ENCODE peak calls at places on chromosomes 13 and 19, in five cellular contexts. R is body of pancreas, F is suprapubic skin, I is thoracic aorta, K is neural progenitor cell. B is an unnamed sample. For H3K4me1 and H3K9me3, the result is how much of the 10 kb centered on the place peaks cover.

GRCh38 chr19:46731007-46731501 is 14.1 kb upstream of the PRKD2 start:
- DNase-seq in K (no peak), R (no peak), I (no peak), F (no peak), B (peak)

GRCh38 chr19:55046975-55047622 is 9.0 kb upstream of the GP6 start:
- DNase-seq in F (no peak), I (no peak), R (no peak), K (no peak), B (no peak)

GRCh38 chr13:31920301-31920818 is 111.2 kb upstream of the FRY start:
- DNase-seq in I (no peak), F (no peak), R (no peak), K (no peak), B (no peak)

GRCh38 chr13:34627905-34628682 is 314.0 kb upstream of the NBEA start:
- DNase-seq in K (peak), F (no peak), R (peak), I (no peak), B (no peak)

GRCh38 chr19:41175825-41176734 is 16.9 kb upstream of the CYP2S1 start:
- DNase-seq in I (no peak), R (peak), K (peak), F (peak), B (peak)

GRCh38 chr13:99955747-99956472 is 15.7 kb downstream of the ZIC5 start:
- DNase-seq in I (no peak), R (no peak), K (peak), F (no peak), B (no peak)

GRCh38 chr19:33487901-33488817 is 33.4 kb downstream of the PEPD start:
- DNase-seq in F (peak), I (no peak), K (no peak), R (no peak), B (peak)

GRCh38 chr13:58087566-58087965 is 456.0 kb downstream of the PCDH17 start:
- DNase-seq in K (no peak), I (no peak), R (no peak), F (no peak), B (no peak)

GRCh38 chr13:20475927-20476691 is 49.5 kb downstream of the CRYL1 start:
- DNase-seq in R (peak), F (no peak), K (peak), I (no peak), B (no peak)

GRCh38 chr13:47159853-47160550 is 263.1 kb upstream of the HTR2A start:
- DNase-seq in I (no peak), R (no peak), F (no peak), K (no peak), B (no peak)

GRCh38 chr13:113452942-113453901 is at the start of gene ADPRHL1:
- DNase-seq in R (no peak), K (no peak), I (no peak), F (no peak), B (no peak)

GRCh38 chr19:5314012-5314906 is 26.4 kb downstream of the PTPRS start:
- DNase-seq in F (no peak), K (no peak), I (no peak), R (no peak), B (no peak)

GRCh38 chr13:101955764-101956163 is 446.1 kb downstream of the FGF14 start:
- DNase-seq in R (no peak), I (no peak), F (no peak), K (no peak), B (no peak)

GRCh38 chr19:39833464-39834286 is at the start of gene DYRK1B:
- DNase-seq in R (peak), F (peak), I (peak), K (peak), B (peak)

GRCh38 chr19:18715416-18715815 is 31.9 kb downstream of the CRTC1 start:
- DNase-seq in K (no peak), I (no peak), F (no peak), R (no peak), B (no peak)

GRCh38 chr13:32955881-32956594 is 60.2 kb upstream of the KL start:
- DNase-seq in F (no peak), R (no peak), I (no peak), K (no peak), B (no peak)

GRCh38 chr19:35038623-35039512 is 2.7 kb upstream of the HPN start:
- DNase-seq in R (no peak), F (no peak), I (no peak), K (no peak), B (peak)

GRCh38 chr19:1251503-1252220 is 3.3 kb downstream of the MIDN start:
- DNase-seq in I (no peak), F (peak), R (peak), K (peak), B (no peak)

GRCh38 chr19:16601378-16602052 is 26.5 kb downstream of the MED26 start:
- DNase-seq in F (no peak), I (no peak), K (no peak), R (peak), B (no peak)

GRCh38 chr19:4391701-4392543 is 8.4 kb downstream of the SH3GL1 start:
- DNase-seq in I (no peak), F (no peak), K (no peak), R (no peak), B (no peak)

GRCh38 chr19:55178781-55179569 is 1.1 kb downstream of the SYT5 start:
- DNase-seq in R (peak), K (peak), I (no peak), F (no peak), B (peak)

GRCh38 chr13:40983725-40984669 is 35.1 kb downstream of the ELF1 start:
- DNase-seq in F (no peak), K (no peak), I (no peak), R (no peak), B (no peak)

GRCh38 chr19:58558066-58558622 is at the start of gene UBE2M:
- DNase-seq in R (peak), K (no peak), F (peak), I (no peak), B (no peak)

GRCh38 chr19:19280561-19280960 is 7.5 kb upstream of the TM6SF2 start:
- DNase-seq in I (no peak), F (no peak), K (no peak), R (no peak), B (no peak)

GRCh38 chr19:56955637-56956216 is 115.2 kb upstream of the PEG3 start:
- DNase-seq in I (no peak), F (no peak), R (no peak), K (no peak), B (no peak)
- TF ChIP-seq CTCF in I (no peak), F (no peak), R (no peak), K (no peak), B (no peak)

GRCh38 chr13:28099396-28100148 is 804 bp downstream of the FLT3 start:
- DNase-seq in R (no peak), K (peak), I (no peak), F (no peak), B (no peak)
- H3K4me1 ChIP-seq in R (under half), K (under half), I (under half), F (under half), B (under half)

DNA sequence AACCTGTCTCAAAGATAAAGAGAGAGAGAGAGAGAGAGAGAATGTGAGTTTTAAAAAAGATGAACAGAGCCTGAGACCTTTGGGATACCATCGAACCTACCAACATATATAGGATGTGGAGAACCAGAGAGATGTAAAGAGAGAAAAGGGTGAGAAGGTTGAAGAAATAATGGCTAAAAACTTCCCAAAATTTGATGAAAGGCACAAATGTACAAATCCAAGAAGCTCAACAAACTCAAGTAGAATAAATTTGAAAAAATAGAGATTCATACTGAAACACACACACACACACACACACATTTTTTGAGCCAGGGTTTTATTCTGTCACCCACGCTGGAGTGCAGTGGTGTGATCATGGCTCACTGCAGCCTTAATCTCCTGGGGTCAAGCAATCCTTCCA is 16.3 kb downstream of the ZNF558 start:
- DNase-seq in I (no peak), K (no peak), F (no peak), R (no peak), B (no peak)
- H3K9me3 ChIP-seq in I (half or more), K (half or more), F (half or more), R (under half), B (under half)

GRCh38 chr13:98189841-98190505 is 12.9 kb upstream of the RNF113B start:
- DNase-seq in R (peak), F (no peak), I (no peak), K (no peak), B (no peak)
- TF ChIP-seq CTCF in R (no peak), F (no peak), I (no peak), K (no peak), B (no peak)

DNA sequence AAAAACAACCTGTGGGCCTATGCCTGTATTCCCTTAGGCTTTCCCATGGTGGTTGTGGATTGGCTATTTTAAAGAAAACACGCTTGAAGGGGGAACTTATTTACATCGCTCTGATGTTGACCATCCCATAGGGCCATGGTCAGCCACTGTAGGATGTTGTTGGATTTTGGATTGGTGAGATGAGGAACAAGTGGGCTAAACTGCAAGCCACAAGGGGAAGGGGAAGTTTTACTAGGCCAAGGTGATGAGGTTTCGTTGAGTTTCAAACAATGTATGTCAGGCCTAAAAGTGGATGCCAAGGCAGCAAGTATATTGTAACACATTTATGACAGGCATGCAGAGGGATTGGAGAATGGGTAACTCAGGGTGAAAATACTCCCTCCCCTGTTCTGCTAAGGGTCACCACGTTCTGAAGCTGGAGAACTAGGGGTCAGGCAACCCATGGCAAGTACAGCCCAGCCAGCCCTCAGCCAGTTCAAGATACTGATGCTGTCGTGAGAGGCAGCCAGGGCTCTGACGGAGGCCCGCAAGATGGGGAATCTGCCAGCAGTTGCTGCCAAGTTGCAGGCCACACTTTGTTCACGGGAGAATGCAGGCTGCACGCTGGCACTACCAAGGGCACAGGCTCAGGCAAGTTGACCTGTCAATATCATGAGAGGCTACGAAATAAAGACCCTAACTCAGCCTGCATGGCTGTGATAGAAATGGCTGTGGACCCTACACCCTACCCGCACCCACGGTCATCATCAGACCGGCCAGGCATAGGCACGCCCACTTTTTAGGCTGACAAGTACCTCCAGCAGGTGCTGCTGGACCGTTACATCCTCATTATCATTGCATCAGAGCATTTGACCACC is 11.1 kb downstream of the IRGC start:
- DNase-seq in F (no peak), I (no peak), R (peak), K (no peak), B (no peak)
- H3K4me1 ChIP-seq in F (under half), I (under half), R (under half), K (under half), B (under half)